ENCODE peak calls at places on chromosome 3, in six cellular contexts. D, R, Y, C, W and X are unnamed samples.

GRCh38 chr3:18812316-18812715 is 336.0 kb upstream of the KCNH8 start:
- DNase-seq in D (no peak), R (peak), Y (no peak), C (no peak), W (no peak), X (no peak)

GRCh38 chr3:148710665-148711064 is 13.0 kb downstream of the AGTR1 start:
- DNase-seq in D (no peak), R (no peak), Y (no peak), C (no peak), W (no peak), X (no peak)

GRCh38 chr3:165406425-165406824 is 210.2 kb upstream of the SLITRK3 start:
- DNase-seq in D (no peak), R (no peak), Y (no peak), C (no peak), W (no peak), X (no peak)

GRCh38 chr3:10389341-10389740 is 68.4 kb upstream of the SEC13 start:
- DNase-seq in D (no peak), R (no peak), Y (no peak), C (no peak), W (no peak), X (no peak)

GRCh38 chr3:87595798-87596197 is 319.4 kb upstream of the POU1F1 start:
- DNase-seq in D (no peak), R (peak), Y (no peak), C (no peak), W (no peak), X (no peak)

GRCh38 chr3:150589759-150590158 is 13.4 kb upstream of the SELENOT start:
- DNase-seq in D (no peak), R (peak), Y (no peak), C (no peak), W (no peak), X (no peak)

GRCh38 chr3:123616593-123616992 is 31.7 kb upstream of the HACD2 start:
- DNase-seq in D (no peak), R (no peak), Y (no peak), C (no peak), W (no peak), X (no peak)

GRCh38 chr3:14393440-14394111 is 8.8 kb upstream of the SLC6A6 start:
- DNase-seq in D (no peak), R (no peak), Y (no peak), C (no peak), W (no peak), X (no peak)

GRCh38 chr3:138829097-138829496 is 5.6 kb downstream of the PIK3CB start:
- DNase-seq in D (no peak), R (no peak), Y (no peak), C (no peak), W (no peak), X (no peak)

GRCh38 chr3:27717200-27717852 is 4.8 kb downstream of the EOMES start:
- DNase-seq in D (no peak), R (no peak), Y (no peak), C (no peak), W (no peak), X (no peak)

GRCh38 chr3:72446406-72447058 is 401.7 kb downstream of the SHQ1 start:
- DNase-seq in D (peak), R (peak), Y (no peak), C (peak), W (peak), X (no peak)

GRCh38 chr3:160562952-160563351 is 2.4 kb downstream of the KPNA4 start:
- DNase-seq in D (no peak), R (no peak), Y (no peak), C (no peak), W (no peak), X (no peak)

GRCh38 chr3:157405457-157405856 is 31.2 kb upstream of the PTX3 start:
- DNase-seq in D (no peak), R (peak), Y (no peak), C (peak), W (no peak), X (no peak)

GRCh38 chr3:69013256-69014021 is at the start of gene EOGT:
- DNase-seq in D (peak), R (peak), Y (peak), C (no peak), W (peak), X (peak)

GRCh38 chr3:17740703-17741102 is 1.7 kb downstream of the TBC1D5 start:
- DNase-seq in D (no peak), R (peak), Y (no peak), C (no peak), W (no peak), X (no peak)

GRCh38 chr3:63248015-63248414 is 30.1 kb upstream of the SYNPR start:
- DNase-seq in D (no peak), R (no peak), Y (no peak), C (no peak), W (no peak), X (no peak)

GRCh38 chr3:132784502-132785025 is 62.4 kb upstream of the NPHP3 start:
- DNase-seq in D (no peak), R (peak), Y (no peak), C (no peak), W (no peak), X (no peak)
- TF ChIP-seq CTCF in D (no peak), R (no peak), Y (no peak), C (no peak), W (no peak), X (no peak)

GRCh38 chr3:78855190-78855589 is 912.6 kb downstream of the ROBO1 start:
- DNase-seq in D (no peak), R (no peak), Y (no peak), C (no peak), W (no peak), X (no peak)

GRCh38 chr3:78858910-78859309 is 908.9 kb downstream of the ROBO1 start:
- DNase-seq in D (no peak), R (no peak), Y (no peak), C (no peak), W (no peak), X (no peak)

GRCh38 chr3:78856164-78856563 is 911.6 kb downstream of the ROBO1 start:
- DNase-seq in D (no peak), R (peak), Y (no peak), C (no peak), W (no peak), X (no peak)

GRCh38 chr3:78858165-78858564 is 909.6 kb downstream of the ROBO1 start:
- DNase-seq in D (no peak), R (peak), Y (no peak), C (no peak), W (no peak), X (no peak)

GRCh38 chr3:78857494-78858111 is 910.2 kb downstream of the ROBO1 start:
- DNase-seq in D (no peak), R (peak), Y (no peak), C (no peak), W (no peak), X (no peak)
- TF ChIP-seq CTCF in D (no peak), R (no peak), Y (no peak), C (no peak), W (no peak), X (no peak)

DNA sequence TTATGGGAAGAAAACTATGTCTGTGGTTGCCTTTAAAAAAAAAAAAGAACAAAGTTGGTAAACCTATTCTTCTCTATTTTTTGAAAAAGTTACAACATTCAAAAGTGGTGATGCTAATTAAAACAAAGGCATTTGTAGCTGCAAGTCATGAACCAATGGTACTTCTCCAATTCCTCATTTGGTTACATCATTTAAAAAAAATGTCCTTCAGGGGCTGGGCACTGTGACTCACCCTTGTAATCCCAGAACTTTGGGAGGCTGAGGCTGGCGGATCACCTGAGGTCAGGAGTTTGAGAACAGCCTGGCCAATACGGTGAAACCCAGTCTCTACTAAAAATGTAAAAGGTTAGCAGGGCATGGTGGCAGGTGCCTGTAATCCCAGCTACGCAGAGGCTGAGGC is 574.6 kb downstream of the VGLL3 start:
- DNase-seq in D (no peak), R (no peak), Y (no peak), C (no peak), W (no peak), X (no peak)
- TF ChIP-seq CTCF in D (no peak), R (no peak), Y (no peak), C (no peak), W (no peak), X (no peak)

GRCh38 chr3:32177702-32178198 is 60.7 kb upstream of the CMTM8 start:
- DNase-seq in D (no peak), R (peak), Y (no peak), C (peak), W (peak), X (peak)
- TF ChIP-seq CTCF in D (no peak), R (peak), Y (peak), C (peak), W (peak), X (peak)